ENCODE peak calls at places on chromosomes 6 and 20, in five cellular contexts. One of them, this sample, is unnamed.

GRCh38 chr6:45305546-45305945 is 22.6 kb upstream of the RUNX2 start:
- DNase-seq in AG04449: no peak
- DNase-seq in endothelial cell: no peak
- DNase-seq in astrocyte of the spinal cord: peak
- DNase-seq in brain microvascular endothelial cell: no peak
- DNase-seq in this sample: no peak

GRCh38 chr6:137938770-137939379 is 71.8 kb downstream of the TNFAIP3 start:
- DNase-seq in AG04449: no peak
- DNase-seq in brain microvascular endothelial cell: no peak
- DNase-seq in endothelial cell: no peak
- DNase-seq in astrocyte of the spinal cord: no peak
- DNase-seq in this sample: no peak

GRCh38 chr20:16712541-16712947 is 17.3 kb upstream of the SNRPB2 start:
- DNase-seq in astrocyte of the spinal cord: no peak
- DNase-seq in endothelial cell: no peak
- DNase-seq in AG04449: no peak
- DNase-seq in brain microvascular endothelial cell: no peak
- DNase-seq in this sample: no peak

GRCh38 chr6:107576852-107577251 is 86.9 kb downstream of the SOBP start:
- DNase-seq in astrocyte of the spinal cord: peak
- DNase-seq in endothelial cell: no peak
- DNase-seq in brain microvascular endothelial cell: peak
- DNase-seq in AG04449: no peak
- DNase-seq in this sample: no peak

GRCh38 chr6:152096863-152097496 is 289.5 kb downstream of the ESR1 start:
- DNase-seq in AG04449: peak
- DNase-seq in astrocyte of the spinal cord: peak
- DNase-seq in brain microvascular endothelial cell: peak
- DNase-seq in endothelial cell: no peak
- DNase-seq in this sample: no peak

GRCh38 chr6:80523531-80523970 is 417.1 kb downstream of the BCKDHB start:
- DNase-seq in brain microvascular endothelial cell: no peak
- DNase-seq in endothelial cell: peak
- DNase-seq in astrocyte of the spinal cord: peak
- DNase-seq in AG04449: no peak
- DNase-seq in this sample: no peak

GRCh38 chr20:7622399-7622961 is 317.8 kb downstream of the HAO1 start:
- DNase-seq in AG04449: no peak
- DNase-seq in endothelial cell: no peak
- DNase-seq in astrocyte of the spinal cord: no peak
- DNase-seq in brain microvascular endothelial cell: no peak
- DNase-seq in this sample: no peak

GRCh38 chr6:33163540-33163939 is 28.7 kb downstream of the COL11A2 start:
- DNase-seq in astrocyte of the spinal cord: no peak
- DNase-seq in endothelial cell: no peak
- DNase-seq in AG04449: no peak
- DNase-seq in brain microvascular endothelial cell: no peak
- DNase-seq in this sample: no peak

GRCh38 chr20:17808357-17808756 is 108.6 kb downstream of the BANF2 start:
- DNase-seq in endothelial cell: no peak
- DNase-seq in AG04449: no peak
- DNase-seq in brain microvascular endothelial cell: peak
- DNase-seq in astrocyte of the spinal cord: peak
- DNase-seq in this sample: no peak

GRCh38 chr6:108555399-108556052 is 5.2 kb upstream of the FOXO3 start:
- DNase-seq in endothelial cell: no peak
- DNase-seq in brain microvascular endothelial cell: no peak
- DNase-seq in AG04449: no peak
- DNase-seq in astrocyte of the spinal cord: no peak
- DNase-seq in this sample: no peak

GRCh38 chr6:27825025-27825823 is 87.0 kb downstream of the OR2B2 start:
- DNase-seq in astrocyte of the spinal cord: no peak
- DNase-seq in brain microvascular endothelial cell: no peak
- DNase-seq in endothelial cell: no peak
- DNase-seq in AG04449: no peak
- DNase-seq in this sample: no peak

GRCh38 chr6:138162104-138162946 is 586 bp downstream of the ARFGEF3 start:
- DNase-seq in endothelial cell: peak
- DNase-seq in brain microvascular endothelial cell: no peak
- DNase-seq in AG04449: no peak
- DNase-seq in astrocyte of the spinal cord: peak
- DNase-seq in this sample: no peak

GRCh38 chr6:24831771-24832718 is 33.3 kb upstream of the ARMH2 start:
- DNase-seq in brain microvascular endothelial cell: peak
- DNase-seq in astrocyte of the spinal cord: peak
- DNase-seq in AG04449: peak
- DNase-seq in endothelial cell: no peak
- DNase-seq in this sample: no peak

GRCh38 chr6:157240059-157240959 is 83.0 kb downstream of the TMEM242 start:
- DNase-seq in endothelial cell: no peak
- DNase-seq in astrocyte of the spinal cord: peak
- DNase-seq in brain microvascular endothelial cell: no peak
- DNase-seq in AG04449: no peak
- DNase-seq in this sample: no peak

GRCh38 chr6:149964243-149965190 is 774 bp downstream of the ULBP1 start:
- DNase-seq in AG04449: no peak
- DNase-seq in astrocyte of the spinal cord: peak
- DNase-seq in endothelial cell: peak
- DNase-seq in brain microvascular endothelial cell: peak
- DNase-seq in this sample: no peak

GRCh38 chr20:23195635-23196034 is 109.5 kb upstream of the CD93 start:
- DNase-seq in astrocyte of the spinal cord: no peak
- DNase-seq in endothelial cell: no peak
- DNase-seq in AG04449: no peak
- DNase-seq in brain microvascular endothelial cell: no peak
- DNase-seq in this sample: no peak

GRCh38 chr6:26223677-26224546 is 136.7 kb downstream of the HFE start:
- DNase-seq in AG04449: no peak
- DNase-seq in astrocyte of the spinal cord: peak
- DNase-seq in brain microvascular endothelial cell: peak
- DNase-seq in endothelial cell: no peak
- DNase-seq in this sample: no peak

GRCh38 chr6:116666869-116667268 is 1.7 kb downstream of the ZUP1 start:
- DNase-seq in astrocyte of the spinal cord: no peak
- DNase-seq in brain microvascular endothelial cell: no peak
- DNase-seq in endothelial cell: no peak
- DNase-seq in AG04449: no peak
- DNase-seq in this sample: no peak

GRCh38 chr6:108948252-108948651 is 100.0 kb downstream of the ARMC2 start:
- DNase-seq in endothelial cell: no peak
- DNase-seq in astrocyte of the spinal cord: no peak
- DNase-seq in brain microvascular endothelial cell: peak
- DNase-seq in AG04449: no peak
- DNase-seq in this sample: no peak

GRCh38 chr20:10427060-10427692 is 6.8 kb downstream of the MKKS start:
- DNase-seq in brain microvascular endothelial cell: peak
- DNase-seq in AG04449: no peak
- DNase-seq in astrocyte of the spinal cord: peak
- DNase-seq in endothelial cell: peak
- DNase-seq in this sample: no peak

GRCh38 chr20:17612287-17612974 is 42.6 kb downstream of the DSTN start:
- DNase-seq in AG04449: peak
- DNase-seq in endothelial cell: no peak
- DNase-seq in brain microvascular endothelial cell: peak
- DNase-seq in astrocyte of the spinal cord: peak
- DNase-seq in this sample: peak

GRCh38 chr6:35674594-35674993 is 14.1 kb downstream of the FKBP5 start:
- DNase-seq in brain microvascular endothelial cell: no peak
- DNase-seq in astrocyte of the spinal cord: no peak
- DNase-seq in AG04449: no peak
- DNase-seq in endothelial cell: no peak
- DNase-seq in this sample: no peak

GRCh38 chr6:52548353-52548713 is 28.5 kb downstream of the TRAM2 start:
- DNase-seq in AG04449: no peak
- DNase-seq in brain microvascular endothelial cell: no peak
- DNase-seq in endothelial cell: no peak
- DNase-seq in astrocyte of the spinal cord: no peak
- DNase-seq in this sample: no peak

GRCh38 chr6:75602897-75603395 is 1.3 kb downstream of the SENP6 start:
- DNase-seq in brain microvascular endothelial cell: no peak
- DNase-seq in endothelial cell: no peak
- DNase-seq in AG04449: no peak
- DNase-seq in astrocyte of the spinal cord: peak
- DNase-seq in this sample: no peak

GRCh38 chr6:85764844-85765243 is 122.2 kb upstream of the SYNCRIP start:
- DNase-seq in astrocyte of the spinal cord: no peak
- DNase-seq in endothelial cell: no peak
- DNase-seq in brain microvascular endothelial cell: no peak
- DNase-seq in AG04449: no peak
- DNase-seq in this sample: no peak

GRCh38 chr20:56885521-56885920 is 256.4 kb downstream of the TFAP2C start:
- DNase-seq in brain microvascular endothelial cell: no peak
- DNase-seq in endothelial cell: no peak
- DNase-seq in astrocyte of the spinal cord: no peak
- DNase-seq in AG04449: no peak
- DNase-seq in this sample: no peak

GRCh38 chr6:26394289-26394688 is 7.8 kb upstream of the BTN3A1 start:
- DNase-seq in AG04449: peak
- DNase-seq in astrocyte of the spinal cord: peak
- DNase-seq in endothelial cell: no peak
- DNase-seq in brain microvascular endothelial cell: peak
- DNase-seq in this sample: no peak

GRCh38 chr6:138944412-138944811 is 43.6 kb downstream of the REPS1 start:
- DNase-seq in AG04449: no peak
- DNase-seq in astrocyte of the spinal cord: peak
- DNase-seq in brain microvascular endothelial cell: peak
- DNase-seq in endothelial cell: no peak
- DNase-seq in this sample: no peak

GRCh38 chr20:58128635-58129625 is 99.5 kb downstream of the ANKRD60 start:
- DNase-seq in AG04449: no peak
- DNase-seq in brain microvascular endothelial cell: no peak
- DNase-seq in astrocyte of the spinal cord: no peak
- DNase-seq in endothelial cell: no peak
- DNase-seq in this sample: peak

GRCh38 chr6:115004204-115004603 is 661.4 kb upstream of the HS3ST5 start:
- DNase-seq in AG04449: no peak
- DNase-seq in astrocyte of the spinal cord: no peak
- DNase-seq in brain microvascular endothelial cell: no peak
- DNase-seq in endothelial cell: no peak
- DNase-seq in this sample: no peak

DNA sequence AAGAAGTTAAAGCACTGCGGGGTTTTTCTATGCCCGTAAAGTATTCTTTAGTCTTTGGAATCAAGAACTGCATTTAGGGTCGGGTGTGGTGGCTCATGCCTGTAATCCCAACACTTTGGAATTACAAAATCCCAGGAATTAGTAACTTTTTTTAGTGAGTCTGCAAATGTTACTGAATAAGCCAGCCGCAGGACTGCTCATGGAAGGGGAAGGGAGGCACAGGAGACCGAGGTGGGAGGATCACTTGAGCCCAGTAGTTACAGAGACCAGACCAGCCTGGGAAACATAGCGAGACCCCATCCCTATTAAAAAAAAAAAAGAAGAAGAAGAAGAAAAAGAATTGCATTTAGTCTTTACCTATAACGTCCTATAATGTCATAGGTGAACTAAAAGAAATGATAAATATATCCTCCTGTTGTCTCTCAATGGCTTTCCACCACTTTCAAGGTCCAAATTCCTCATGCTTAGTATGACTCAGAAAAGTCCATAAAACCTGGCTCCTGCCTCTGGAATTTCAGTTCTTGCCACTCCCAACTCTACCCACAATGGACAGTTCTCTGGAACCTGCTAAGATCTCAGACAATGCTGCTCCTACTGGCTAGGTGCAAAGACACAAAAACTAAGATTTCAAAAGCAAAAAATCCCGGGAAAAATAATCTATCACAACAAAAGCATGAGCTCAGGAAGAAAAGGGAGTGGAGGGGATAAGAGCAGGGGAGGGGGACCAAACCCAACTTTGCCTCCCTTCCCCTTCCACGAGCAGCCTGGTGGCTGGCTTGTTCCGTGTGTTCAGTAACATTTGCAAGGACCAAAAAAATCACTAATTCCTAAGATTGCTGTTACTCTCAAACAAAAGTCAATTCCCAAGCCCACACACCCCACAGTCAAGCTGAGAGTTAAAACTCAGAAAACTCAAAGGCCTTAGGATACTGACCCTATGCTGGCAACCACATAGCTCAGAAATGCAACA is 39.0 kb downstream of the B4GALT5 start:
- DNase-seq in AG04449: no peak
- DNase-seq in astrocyte of the spinal cord: peak
- DNase-seq in brain microvascular endothelial cell: no peak
- DNase-seq in endothelial cell: no peak
- DNase-seq in this sample: no peak
- TF ChIP-seq CTCF in AG04449: no peak
- TF ChIP-seq CTCF in astrocyte of the spinal cord: no peak
- TF ChIP-seq CTCF in brain microvascular endothelial cell: no peak
- TF ChIP-seq CTCF in endothelial cell: no peak
- TF ChIP-seq CTCF in this sample: no peak

GRCh38 chr6:166194885-166195860 is 27.5 kb upstream of the TBXT start:
- DNase-seq in endothelial cell: no peak
- DNase-seq in astrocyte of the spinal cord: no peak
- DNase-seq in brain microvascular endothelial cell: no peak
- DNase-seq in AG04449: no peak
- DNase-seq in this sample: no peak
- TF ChIP-seq CTCF in endothelial cell: no peak
- TF ChIP-seq CTCF in astrocyte of the spinal cord: no peak
- TF ChIP-seq CTCF in brain microvascular endothelial cell: no peak
- TF ChIP-seq CTCF in AG04449: no peak
- TF ChIP-seq CTCF in this sample: no peak

GRCh38 chr20:33640287-33640686 is 21.8 kb upstream of the C20orf144 start:
- DNase-seq in brain microvascular endothelial cell: peak
- DNase-seq in AG04449: no peak
- DNase-seq in astrocyte of the spinal cord: no peak
- DNase-seq in endothelial cell: no peak
- DNase-seq in this sample: no peak
- TF ChIP-seq CTCF in brain microvascular endothelial cell: no peak
- TF ChIP-seq CTCF in AG04449: no peak
- TF ChIP-seq CTCF in astrocyte of the spinal cord: no peak
- TF ChIP-seq CTCF in endothelial cell: no peak
- TF ChIP-seq CTCF in this sample: no peak

DNA sequence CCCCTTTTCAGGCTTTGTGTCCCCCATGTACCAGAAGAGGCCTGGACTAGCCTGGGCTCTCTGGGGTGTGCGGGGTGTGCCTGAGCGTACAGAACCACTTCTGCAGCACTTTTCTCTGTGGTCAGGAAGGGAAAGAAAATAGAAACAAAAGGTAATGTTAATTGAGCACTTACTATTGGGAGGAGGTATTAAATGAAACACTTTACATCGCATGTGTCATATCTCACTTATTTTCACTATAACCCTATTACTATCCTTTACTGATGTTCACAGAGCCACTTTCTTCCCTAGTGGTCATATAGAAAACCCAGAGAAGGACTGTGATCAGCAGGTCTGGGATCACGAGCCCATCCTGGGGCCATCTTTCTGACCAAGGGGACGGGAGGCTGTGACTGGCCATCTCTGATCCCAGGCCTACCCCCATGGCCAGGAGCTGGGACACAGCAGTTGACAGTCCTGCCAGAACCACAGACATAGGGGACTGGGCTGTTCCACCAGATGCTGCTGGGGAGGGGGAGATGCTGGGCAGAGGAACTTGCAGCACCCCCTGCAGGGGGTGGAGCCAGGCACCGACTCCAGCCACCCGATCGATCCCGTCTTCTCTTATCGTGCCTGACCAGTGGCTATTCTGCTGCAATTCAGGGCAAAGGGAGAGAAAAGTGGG is 107.6 kb downstream of the VEGFA start:
- DNase-seq in brain microvascular endothelial cell: no peak
- DNase-seq in AG04449: no peak
- DNase-seq in endothelial cell: no peak
- DNase-seq in astrocyte of the spinal cord: no peak
- DNase-seq in this sample: no peak
- TF ChIP-seq CTCF in brain microvascular endothelial cell: no peak
- TF ChIP-seq CTCF in AG04449: no peak
- TF ChIP-seq CTCF in endothelial cell: no peak
- TF ChIP-seq CTCF in astrocyte of the spinal cord: no peak
- TF ChIP-seq CTCF in this sample: no peak